ENCODE peak calls at places on chromosomes 13 and 19, in six cellular contexts. L is thyroid gland, U is IMR-90, F is right atrium auricular region, T is left lung, S is OCI-LY7. B is an unnamed sample.
A peak's percentile ranks its signal among the peaks of the same experiment; 100 is the strongest.

GRCh38 chr13:113761136-113761535 is 2.1 kb downstream of the TMEM255B start:
- DNase-seq in U (no peak), L (no peak), T (no peak), S (no peak), F (no peak), B (no peak)

GRCh38 chr19:55161571-55162322 is 4.2 kb upstream of the TNNI3 start:
- DNase-seq in F (no peak), L (no peak), S (no peak), T (peak; percentile 78), U (no peak), B (no peak)

GRCh38 chr13:29532136-29532535 is 63.4 kb downstream of the SLC7A1 start:
- DNase-seq in F (no peak), U (no peak), T (no peak), L (no peak), S (no peak), B (no peak)

GRCh38 chr13:57340878-57341277 is 173.9 kb downstream of the PRR20E start:
- DNase-seq in L (no peak), S (no peak), T (no peak), U (no peak), F (no peak), B (no peak)

GRCh38 chr13:102214956-102215355 is 186.9 kb downstream of the FGF14 start:
- DNase-seq in U (no peak), F (no peak), T (no peak), S (no peak), L (no peak), B (no peak)

GRCh38 chr19:13026478-13026999 is 31.3 kb downstream of the NFIX start:
- DNase-seq in F (no peak), L (peak; percentile 49), S (no peak), T (no peak), U (peak; percentile 57), B (peak; percentile 75)

GRCh38 chr13:112587359-112587766 is 590 bp downstream of the TUBGCP3 start:
- DNase-seq in S (peak; percentile 53), T (peak; percentile 97), L (peak; percentile 82), F (peak; percentile 88), U (peak; percentile 86), B (peak; percentile 86)

GRCh38 chr13:23621316-23621645 is 51.1 kb downstream of the TNFRSF19 start:
- DNase-seq in L (no peak), F (no peak), U (peak; percentile 96), S (no peak), T (no peak), B (no peak)

GRCh38 chr13:38328699-38329098 is 21.0 kb upstream of the UFM1 start:
- DNase-seq in T (no peak), U (no peak), F (no peak), L (no peak), S (no peak), B (no peak)

GRCh38 chr19:40771101-40771539 is 4.2 kb upstream of the MIA start:
- DNase-seq in S (peak; percentile 48), L (no peak), T (no peak), F (no peak), U (no peak), B (no peak)

GRCh38 chr13:29713841-29714240 is 118.4 kb upstream of the SLC7A1 start:
- DNase-seq in S (peak; percentile 9), F (no peak), U (peak; percentile 21), T (no peak), L (no peak), B (no peak)

GRCh38 chr13:54185101-54185500 is 1156.5 kb downstream of the OLFM4 start:
- DNase-seq in F (no peak), T (no peak), S (no peak), U (no peak), L (no peak), B (no peak)

GRCh38 chr19:34962945-34963530 is 991 bp downstream of the ZNF792 start:
- DNase-seq in U (peak; percentile 5), T (no peak), F (no peak), S (no peak), L (no peak), B (peak; percentile 50)

GRCh38 chr19:46221981-46222610 is 7.4 kb upstream of the IGFL1 start:
- DNase-seq in T (peak; percentile 86), L (peak; percentile 97), F (no peak), U (peak; percentile 34), S (no peak), B (no peak)

GRCh38 chr19:54390942-54391577 is 24.2 kb upstream of the TTYH1 start:
- DNase-seq in U (peak; percentile 60), S (peak; percentile 82), F (no peak), L (peak; percentile 24), T (no peak), B (peak; percentile 46)

GRCh38 chr13:50509771-50510441 is 333.6 kb downstream of the DLEU7 start:
- DNase-seq in U (peak; percentile 50), S (peak; percentile 10), L (no peak), F (no peak), T (no peak), B (no peak)

GRCh38 chr19:52724701-52725514 is 9.9 kb downstream of the ZNF611 start:
- DNase-seq in L (no peak), F (no peak), S (no peak), T (no peak), U (no peak), B (no peak)

GRCh38 chr13:25181597-25181996 is 9.5 kb upstream of the AMER2 start:
- DNase-seq in S (no peak), L (no peak), T (no peak), F (no peak), U (no peak), B (no peak)

GRCh38 chr19:17469092-17469370 is 1.3 kb upstream of the SLC27A1 start:
- DNase-seq in L (no peak), U (peak; percentile 13), T (no peak), F (no peak), S (no peak), B (no peak)
- TF ChIP-seq CTCF in L (no peak), U (no peak), T (no peak), F (no peak), S (no peak), B (no peak)

GRCh38 chr19:3944018-3944721 is 11.3 kb downstream of the NMRK2 start:
- DNase-seq in L (no peak), U (no peak), F (no peak), S (no peak), T (no peak), B (no peak)

GRCh38 chr19:3945838-3946237 is 13.0 kb downstream of the NMRK2 start:
- DNase-seq in S (no peak), L (no peak), T (no peak), U (peak; percentile 29), F (no peak), B (no peak)

DNA sequence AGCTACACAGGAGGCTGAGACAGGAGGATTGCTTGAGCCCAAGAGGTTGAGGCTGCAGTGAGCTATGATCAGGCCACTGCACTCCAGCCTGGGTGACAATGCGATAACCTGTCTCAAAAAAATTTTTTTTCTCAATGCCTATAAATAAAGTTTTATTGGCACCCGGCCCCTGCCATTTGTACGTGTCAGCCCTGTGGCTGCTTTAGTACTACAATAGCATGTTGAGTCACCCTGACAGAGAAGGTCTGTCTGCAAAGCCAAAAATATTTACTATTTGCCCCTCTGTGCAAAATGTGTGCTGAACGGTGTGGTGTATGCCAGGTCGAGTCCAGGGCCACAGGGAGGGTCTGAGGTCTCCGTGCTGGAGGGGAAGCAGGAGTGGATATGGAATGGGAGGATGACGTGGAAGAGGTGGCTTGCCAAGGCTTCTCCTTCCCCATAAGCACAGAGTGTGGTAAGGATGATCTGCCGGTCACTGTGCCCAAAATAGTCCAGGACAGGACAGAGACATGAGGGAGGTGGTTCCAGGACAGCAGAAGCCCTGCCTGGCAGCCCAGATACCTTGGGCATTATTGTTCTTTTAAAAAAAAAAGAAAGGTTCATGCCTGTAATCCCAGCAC is 10.0 kb downstream of the NMRK2 start:
- DNase-seq in T (no peak), F (no peak), L (no peak), U (no peak), S (no peak), B (no peak)
- H3K4me1 ChIP-seq in T (no peaks in the 10 kb centered on the region), F (no peaks in the 10 kb centered on the region), L (no peaks in the 10 kb centered on the region), U (no peaks in the 10 kb centered on the region), S (no peaks in the 10 kb centered on the region), B (no peaks in the 10 kb centered on the region)

GRCh38 chr19:2902590-2903218 is 2.0 kb downstream of the ZNF57 start:
- DNase-seq in U (no peak), F (no peak), S (no peak), T (peak; percentile 55), L (no peak), B (no peak)
- H3K4me3 ChIP-seq in U (no peak overlapping the region), F (no peak overlapping the region), S (no peak overlapping the region), T (no peak overlapping the region), L (no peak overlapping the region), B (no peak overlapping the region)

GRCh38 chr13:92900455-92900854 is 326.2 kb upstream of the GPC6 start:
- DNase-seq in U (no peak), S (no peak), T (no peak), F (no peak), L (no peak), B (no peak)

GRCh38 chr13:92901739-92902138 is 324.9 kb upstream of the GPC6 start:
- DNase-seq in S (no peak), L (no peak), T (no peak), U (no peak), F (no peak), B (no peak)

DNA sequence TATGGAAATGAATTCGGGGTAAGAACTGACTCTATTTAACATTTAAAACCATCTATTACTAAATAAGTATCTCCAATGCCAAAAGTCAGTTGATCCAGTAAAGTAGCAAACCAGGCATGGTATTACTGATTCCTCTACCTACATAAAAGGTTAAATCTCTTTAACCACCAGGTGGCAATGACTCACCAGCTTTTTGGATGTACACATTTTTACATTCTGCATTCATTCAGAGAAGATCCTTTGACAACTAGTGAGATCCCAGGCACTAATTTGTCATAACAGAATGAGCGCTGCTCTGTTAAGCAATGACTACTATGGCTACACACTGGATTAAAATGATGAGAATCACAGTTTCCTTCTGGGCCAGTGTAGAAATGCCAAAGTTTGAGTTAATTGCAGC is 329.8 kb upstream of the GPC6 start:
- DNase-seq in U (peak; percentile 21), S (peak; percentile 0), L (no peak), F (no peak), T (no peak), B (no peak)
- TF ChIP-seq CTCF in U (no peak), S (no peak), L (no peak), F (no peak), T (no peak), B (no peak)

GRCh38 chr13:28138756-28139470 is 568 bp downstream of the PAN3 start:
- DNase-seq in L (peak; percentile 85), S (peak; percentile 84), F (peak; percentile 79), T (peak; percentile 94), U (peak; percentile 91), B (peak; percentile 90)

GRCh38 chr13:28140433-28141125 is 2.2 kb downstream of the PAN3 start:
- DNase-seq in S (no peak), F (no peak), L (no peak), T (no peak), U (peak; percentile 8), B (no peak)

GRCh38 chr13:28136916-28137315 is 1.4 kb upstream of the PAN3 start:
- DNase-seq in F (no peak), S (peak; percentile 10), T (no peak), L (no peak), U (no peak), B (no peak)

GRCh38 chr13:28137556-28137955 is 789 bp upstream of the PAN3 start:
- DNase-seq in F (no peak), L (no peak), S (no peak), U (no peak), T (no peak), B (no peak)

GRCh38 chr13:28138012-28138755 is at the start of gene PAN3:
- DNase-seq in U (peak; percentile 89), F (peak; percentile 93), S (peak; percentile 95), L (peak; percentile 89), T (peak; percentile 99), B (peak; percentile 92)
- H3K4me1 ChIP-seq in U (peaks cover 5% of the 10 kb centered on the region), F (no peaks in the 10 kb centered on the region), S (peaks cover 18% of the 10 kb centered on the region), L (peaks cover 28% of the 10 kb centered on the region), T (peaks cover 14% of the 10 kb centered on the region), B (no peaks in the 10 kb centered on the region)

B was measured in mucosa of descending colon.